ENCODE peak calls at places on chromosomes 4 and X, in ten cellular contexts. R is body of pancreas, H is lung, Z is astrocyte of the spinal cord, A is AG04450, O is LNCaP clone FGC, V is mammary epithelial cell, X is cardiac muscle cell, L is kidney epithelial cell, U is epithelial cell of esophagus. I is an unnamed sample.

GRCh38 chr4:177667687-177668086 is 225.4 kb upstream of the AGA start:
- DNase-seq in L (no peak), R (no peak), V (peak), Z (no peak), O (no peak), X (no peak), H (no peak), U (peak), A (no peak), I (no peak)

GRCh38 chr4:140125374-140125773 is 28.6 kb downstream of the MAML3 start:
- DNase-seq in H (no peak), O (no peak), A (no peak), V (no peak), X (no peak), L (no peak), Z (no peak), U (peak), R (no peak), I (no peak)

GRCh38 chr4:189285377-189285776 is 655.3 kb upstream of the FRG1 start:
- DNase-seq in X (no peak), R (no peak), V (no peak), O (no peak), L (no peak), Z (no peak), H (no peak), A (no peak), U (no peak), I (no peak)

GRCh38 chr4:183424109-183424751 is 20.2 kb upstream of the CDKN2AIP start:
- DNase-seq in R (no peak), L (no peak), U (no peak), Z (no peak), A (no peak), O (no peak), X (no peak), H (no peak), V (no peak), I (no peak)

GRCh38 chr4:153651041-153651960 is 32.8 kb upstream of the TLR2 start:
- DNase-seq in O (no peak), R (peak), H (peak), L (no peak), U (peak), Z (peak), X (no peak), A (no peak), V (peak), I (no peak)

GRCh38 chrX:12799118-12799517 is 7.9 kb downstream of the PRPS2 start:
- DNase-seq in O (no peak), H (no peak), L (no peak), X (no peak), Z (no peak), R (no peak), U (no peak), A (no peak), V (no peak), I (no peak)

GRCh38 chr4:42625366-42625765 is 31.5 kb downstream of the ATP8A1 start:
- DNase-seq in O (peak), X (no peak), L (no peak), V (no peak), R (no peak), A (no peak), U (no peak), Z (no peak), H (no peak), I (no peak)

GRCh38 chrX:129632443-129632842 is 22.3 kb downstream of the APLN start:
- DNase-seq in H (no peak), R (no peak), A (no peak), U (peak), L (no peak), X (no peak), V (no peak), Z (no peak), O (no peak), I (no peak)

GRCh38 chr4:157221895-157222763 is 1.6 kb downstream of the GRIA2 start:
- DNase-seq in Z (peak), A (no peak), R (peak), O (no peak), H (no peak), L (no peak), V (no peak), X (peak), U (peak), I (no peak)

GRCh38 chrX:135345328-135345645 is 36.0 kb downstream of the ETDC start:
- DNase-seq in V (peak), H (no peak), X (no peak), O (no peak), R (peak), Z (peak), L (no peak), A (no peak), U (no peak), I (no peak)

GRCh38 chrX:53474707-53475106 is 40.5 kb upstream of the HSD17B10 start:
- DNase-seq in V (no peak), R (no peak), X (no peak), H (no peak), A (no peak), U (no peak), O (no peak), L (no peak), Z (no peak), I (no peak)

GRCh38 chrX:112832481-112833095 is 8.0 kb downstream of the AMOT start:
- DNase-seq in H (peak), U (peak), X (peak), Z (peak), A (no peak), O (peak), R (peak), V (peak), L (no peak), I (no peak)

GRCh38 chrX:20595928-20596550 is 329.3 kb upstream of the RPS6KA3 start:
- DNase-seq in R (no peak), H (no peak), X (no peak), L (no peak), U (peak), A (no peak), V (peak), O (no peak), Z (no peak), I (no peak)

GRCh38 chr4:94408549-94409374 is 43.0 kb upstream of the PDLIM5 start:
- DNase-seq in O (no peak), R (no peak), V (no peak), X (peak), U (peak), Z (no peak), L (no peak), A (no peak), H (no peak), I (no peak)

GRCh38 chr4:37541956-37542355 is 144.2 kb downstream of the RELL1 start:
- DNase-seq in Z (no peak), X (no peak), V (no peak), O (no peak), H (no peak), R (no peak), A (no peak), L (no peak), U (no peak), I (no peak)

GRCh38 chr4:123046096-123046495 is 123.7 kb upstream of the NUDT6 start:
- DNase-seq in V (no peak), U (no peak), Z (no peak), H (no peak), L (no peak), A (no peak), O (no peak), R (no peak), X (no peak), I (no peak)

GRCh38 chr4:121656269-121656641 is 40.5 kb downstream of the ANXA5 start:
- DNase-seq in Z (peak), V (peak), U (peak), X (peak), A (peak), L (no peak), O (peak), R (peak), H (peak), I (no peak)

GRCh38 chr4:185040523-185040922 is 22.2 kb downstream of the HELT start:
- DNase-seq in V (no peak), R (no peak), H (no peak), A (no peak), O (no peak), U (no peak), X (no peak), Z (no peak), L (no peak), I (no peak)

GRCh38 chrX:122418758-122419157 is 765.3 kb upstream of the GRIA3 start:
- DNase-seq in O (no peak), V (peak), Z (no peak), R (no peak), U (no peak), H (no peak), A (no peak), X (no peak), L (no peak), I (no peak)

DNA sequence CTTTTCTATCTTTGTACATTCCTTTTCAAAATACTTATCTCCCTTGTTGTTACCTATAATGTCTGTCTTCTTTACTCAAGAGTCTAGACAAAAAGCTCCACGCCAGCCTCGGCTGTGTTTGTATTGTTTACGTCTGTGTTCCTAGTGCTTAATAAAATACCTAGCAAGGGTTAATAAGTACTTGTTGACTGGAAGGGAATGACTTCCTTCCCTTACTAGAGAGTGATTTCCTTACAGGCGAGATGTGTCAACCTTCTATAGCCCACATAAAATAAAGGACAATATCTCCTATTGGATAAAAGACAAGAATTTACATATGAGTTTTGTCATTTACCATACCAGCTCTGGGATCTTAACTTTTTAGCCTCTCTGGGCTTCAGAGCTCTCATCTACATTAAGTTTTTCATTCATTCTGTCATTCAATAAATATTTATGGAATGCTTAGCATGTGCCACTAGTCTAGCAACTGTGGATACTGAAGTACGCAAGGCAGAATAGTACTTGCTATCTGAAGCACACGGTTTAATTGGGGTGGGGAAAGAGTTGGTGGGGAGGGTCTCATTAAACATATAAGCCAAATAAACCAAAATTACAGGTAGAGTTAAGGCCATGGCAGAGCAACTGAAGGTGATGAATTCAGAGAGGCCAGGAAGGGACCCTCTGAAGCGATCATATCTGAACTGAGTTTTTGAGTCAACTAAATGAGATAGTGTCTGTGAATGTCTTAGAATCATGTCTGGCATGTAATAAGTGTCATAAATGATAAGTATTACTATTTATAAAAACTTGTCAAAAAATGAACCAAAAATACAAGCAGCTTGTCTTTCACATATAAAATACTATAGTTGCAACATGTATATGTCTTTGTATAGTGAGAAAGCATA is 91.7 kb upstream of the BMP2K start:
- DNase-seq in H (no peak), U (no peak), X (no peak), L (no peak), Z (peak), V (no peak), O (no peak), R (no peak), A (no peak), I (no peak)
- H3K4me3 ChIP-seq in H (no peak), U (no peak), X (no peak), L (no peak), Z (no peak), V (no peak), O (no peak), R (no peak), A (no peak), I (no peak)

GRCh38 chr4:2363951-2364653 is 54.3 kb downstream of the ZFYVE28 start:
- DNase-seq in V (no peak), U (no peak), Z (no peak), O (no peak), R (no peak), A (no peak), H (no peak), X (no peak), L (no peak), I (peak)
- H3K4me3 ChIP-seq in V (peak), U (peak), Z (peak), O (no peak), R (no peak), A (peak), H (peak), X (no peak), L (peak), I (peak)

GRCh38 chrX:115892056-115892708 is 278.4 kb upstream of the AGTR2 start:
- DNase-seq in U (peak), O (peak), Z (no peak), H (peak), V (peak), A (no peak), R (no peak), X (no peak), L (no peak), I (no peak)
- H3K4me3 ChIP-seq in U (no peak), O (no peak), Z (peak), H (no peak), V (peak), A (no peak), R (no peak), X (no peak), L (no peak), I (no peak)

DNA sequence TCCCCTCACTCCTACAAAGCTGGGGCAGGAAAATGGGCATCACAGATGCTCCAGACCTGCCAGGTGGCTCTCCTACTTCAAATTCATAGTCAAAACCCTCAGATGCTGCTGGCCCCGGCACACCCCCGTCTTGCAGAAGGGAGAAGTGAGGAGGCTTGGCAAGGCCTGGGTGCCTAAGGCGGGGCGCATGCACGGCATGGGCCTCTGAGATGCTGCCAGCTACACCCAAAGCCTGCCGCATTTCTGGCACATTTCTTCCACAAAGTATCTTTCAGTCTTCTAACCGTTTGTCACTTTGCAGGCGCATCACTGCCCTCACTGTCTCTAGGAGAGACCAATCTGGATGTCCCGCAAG is 19.6 kb downstream of the WDR1 start:
- DNase-seq in V (no peak), R (no peak), Z (no peak), L (no peak), X (no peak), A (no peak), H (no peak), O (no peak), U (no peak), I (no peak)
- H3K4me3 ChIP-seq in V (no peak), R (no peak), Z (no peak), L (no peak), X (no peak), A (no peak), H (no peak), O (no peak), U (no peak), I (no peak)

GRCh38 chr4:159206427-159206871 is 103.6 kb downstream of the RAPGEF2 start:
- DNase-seq in H (no peak), L (no peak), V (peak), X (no peak), R (no peak), U (peak), A (no peak), Z (peak), O (no peak), I (no peak)
- H3K4me3 ChIP-seq in H (no peak), L (no peak), V (no peak), X (no peak), R (no peak), U (no peak), A (no peak), Z (no peak), O (no peak), I (no peak)

GRCh38 chr4:88597970-88598369 is 5.7 kb downstream of the HERC3 start:
- DNase-seq in H (no peak), L (no peak), Z (no peak), X (peak), O (no peak), A (no peak), V (no peak), U (no peak), R (no peak), I (no peak)
- H3K4me3 ChIP-seq in H (no peak), L (no peak), Z (no peak), X (no peak), O (no peak), A (no peak), V (no peak), U (no peak), R (no peak), I (no peak)

DNA sequence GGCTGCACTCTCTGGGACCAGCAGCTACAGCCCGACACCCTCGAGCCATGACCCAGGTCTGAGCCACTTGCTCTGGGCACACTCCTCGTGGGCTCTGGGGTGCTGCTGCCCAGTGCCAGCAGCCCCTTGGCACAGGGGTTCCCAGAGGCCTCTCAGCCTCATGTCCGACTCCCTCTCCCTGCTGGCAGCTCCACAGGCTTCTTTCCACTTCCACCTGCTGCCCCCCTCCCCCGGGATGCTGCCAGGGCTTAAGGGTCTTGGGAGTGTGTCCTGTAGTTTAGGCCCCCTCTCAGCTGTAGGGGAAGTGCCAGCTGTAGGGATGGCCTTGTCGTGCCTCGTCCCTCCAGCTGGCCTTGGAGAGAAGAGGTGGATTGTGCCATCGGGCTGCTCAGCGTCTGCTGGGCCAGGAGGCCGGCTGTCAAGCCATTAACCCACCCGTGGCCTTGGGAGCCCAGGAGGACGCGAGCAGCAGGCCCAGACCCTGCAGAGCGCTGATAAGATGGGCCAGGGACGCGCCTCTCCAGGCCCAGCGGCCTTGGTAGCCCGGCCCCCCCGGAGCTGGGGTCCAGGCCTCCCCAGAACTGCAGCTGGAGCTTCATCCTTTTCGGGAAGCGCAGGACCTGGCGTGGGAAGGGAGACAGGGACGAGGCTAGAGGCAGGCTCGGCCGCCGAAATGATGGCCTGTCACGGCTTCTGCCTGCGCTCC is 1.0 kb upstream of the USP27X start:
- DNase-seq in A (no peak), O (no peak), L (no peak), R (no peak), H (no peak), V (no peak), U (no peak), X (no peak), Z (no peak), I (no peak)
- H3K4me3 ChIP-seq in A (peak), O (peak), L (peak), R (no peak), H (peak), V (peak), U (peak), X (peak), Z (peak), I (peak)

GRCh38 chr4:1830642-1831228 is 25.2 kb downstream of the LETM1 start:
- DNase-seq in L (no peak), R (no peak), O (no peak), A (no peak), X (no peak), Z (no peak), H (no peak), U (no peak), V (no peak), I (no peak)

GRCh38 chr4:1833307-1834046 is 22.5 kb downstream of the LETM1 start:
- DNase-seq in U (no peak), X (no peak), Z (no peak), A (no peak), L (no peak), R (no peak), H (no peak), V (no peak), O (no peak), I (no peak)

GRCh38 chr4:1831331-1831730 is 24.6 kb downstream of the LETM1 start:
- DNase-seq in H (no peak), X (no peak), O (no peak), R (no peak), V (no peak), A (no peak), U (no peak), Z (no peak), L (no peak), I (no peak)

GRCh38 chr4:1832690-1833089 is 23.3 kb downstream of the LETM1 start:
- DNase-seq in Z (no peak), X (no peak), U (no peak), L (no peak), R (no peak), O (no peak), H (no peak), V (no peak), A (no peak), I (no peak)

DNA sequence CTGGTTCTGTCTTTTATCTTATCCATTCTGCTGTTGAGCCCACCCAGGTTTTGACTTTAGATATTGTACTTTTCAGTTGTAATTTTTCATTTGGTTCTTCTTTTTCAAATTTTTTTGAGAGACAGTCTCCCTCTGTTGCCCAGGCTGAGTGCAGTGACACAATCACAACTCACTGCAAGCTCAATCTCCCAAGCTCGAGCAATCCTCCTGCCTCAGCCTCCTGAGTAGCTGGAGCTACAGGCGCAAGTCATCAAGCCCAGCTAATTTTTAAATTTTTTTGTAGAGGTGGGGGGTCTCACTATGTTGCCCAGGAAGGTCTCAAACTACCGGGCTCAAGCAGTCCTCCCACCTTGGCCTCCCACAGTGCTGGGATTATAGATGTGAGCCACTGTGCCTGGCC is 25.7 kb downstream of the LETM1 start:
- DNase-seq in Z (no peak), L (no peak), A (no peak), V (no peak), U (no peak), H (no peak), O (no peak), X (no peak), R (no peak), I (no peak)
- H3K4me3 ChIP-seq in Z (no peak), L (no peak), A (no peak), V (no peak), U (no peak), H (no peak), O (no peak), X (no peak), R (no peak), I (no peak)

DNA sequence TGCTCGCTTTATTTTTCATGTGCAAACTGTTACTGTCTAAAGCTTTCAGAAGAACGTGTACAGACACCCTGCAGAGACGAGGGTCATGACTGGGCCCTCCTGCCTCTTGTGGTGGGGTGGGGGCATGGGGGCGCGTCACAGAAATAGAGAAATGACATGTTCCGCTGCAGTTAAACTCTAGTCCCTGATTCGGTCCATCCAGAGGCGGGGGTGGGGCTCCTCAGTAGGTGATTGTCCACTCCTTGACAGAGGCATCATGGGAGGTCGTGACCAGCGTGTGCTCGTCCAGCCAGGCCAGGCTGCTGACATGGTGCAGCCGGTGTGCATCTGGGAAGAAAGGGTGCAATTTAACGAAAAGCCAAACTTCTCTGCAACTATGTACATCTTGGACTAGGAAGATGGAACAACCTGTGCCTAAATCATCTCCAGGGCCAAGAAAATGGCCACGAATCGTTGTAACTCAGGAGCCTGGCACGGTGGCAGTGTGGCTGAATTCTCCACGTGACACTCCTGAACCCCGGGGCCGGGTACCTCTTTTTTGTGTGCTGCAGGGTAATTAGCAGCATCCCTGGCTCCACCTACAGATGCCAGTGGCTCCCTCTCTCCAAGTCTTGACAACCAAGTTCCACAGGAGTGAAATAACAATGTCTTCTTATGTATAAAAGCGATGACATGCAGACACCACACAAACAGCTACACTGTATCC is 41.3 kb downstream of the WDR1 start:
- DNase-seq in V (no peak), X (no peak), L (no peak), U (no peak), H (no peak), R (no peak), Z (no peak), O (no peak), A (no peak), I (no peak)
- H3K4me3 ChIP-seq in V (no peak), X (no peak), L (no peak), U (no peak), H (no peak), R (no peak), Z (no peak), O (no peak), A (no peak), I (no peak)

I was measured in suprapubic skin.